ENCODE peak calls at places on chromosomes 1 and 21, in six cellular contexts. Y is IMR-90, N is A549, F is GM12878, S is K562, E is HepG2. I is an unnamed sample.

GRCh38 chr1:119209943-119210342 is 69.5 kb upstream of the WARS2 start:
- DNase-seq in F (no peak), Y (no peak), S (no peak), N (no peak), E (no peak), I (no peak)

GRCh38 chr1:242522304-242522945 is 2.1 kb downstream of the PLD5 start:
- DNase-seq in F (no peak), S (no peak), Y (no peak), E (no peak), N (no peak), I (no peak)

GRCh38 chr21:45284456-45284741 is 3.3 kb downstream of the POFUT2 start:
- DNase-seq in F (no peak), E (no peak), Y (no peak), S (no peak), N (no peak), I (no peak)

GRCh38 chr1:165112260-165112659 is 244.3 kb downstream of the LMX1A start:
- DNase-seq in Y (no peak), E (no peak), N (no peak), S (no peak), F (no peak), I (no peak)

GRCh38 chr1:5836776-5837440 is 155.3 kb downstream of the NPHP4 start:
- DNase-seq in E (no peak), F (no peak), N (no peak), S (no peak), Y (no peak), I (no peak)

GRCh38 chr21:37855568-37856391 is 60.5 kb downstream of the KCNJ6 start:
- DNase-seq in S (no peak), E (no peak), N (no peak), F (no peak), Y (peak), I (no peak)

GRCh38 chr1:184160236-184160635 is 108.7 kb downstream of the TSEN15 start:
- DNase-seq in E (no peak), S (no peak), F (peak), Y (peak), N (no peak), I (no peak)

GRCh38 chr1:84940481-84940880 is 47.5 kb upstream of the LPAR3 start:
- DNase-seq in F (no peak), E (no peak), S (no peak), Y (no peak), N (no peak), I (no peak)

GRCh38 chr21:19522384-19522783 is 1118.8 kb upstream of the TMPRSS15 start:
- DNase-seq in F (no peak), S (no peak), N (no peak), E (no peak), Y (no peak), I (no peak)

GRCh38 chr1:89843279-89844121 is 22.7 kb downstream of the LRRC8D start:
- DNase-seq in F (no peak), S (no peak), E (no peak), N (peak), Y (peak), I (no peak)

GRCh38 chr1:63112155-63112914 is 210.0 kb upstream of the FOXD3 start:
- DNase-seq in N (no peak), Y (peak), S (no peak), F (no peak), E (no peak), I (no peak)
- TF ChIP-seq BHLHE40 in N (no peak), Y (no peak), S (no peak), F (no peak), E (no peak), I (no peak)

GRCh38 chr21:20997633-20998455 is at the start of gene NCAM2:
- DNase-seq in F (no peak), E (peak), Y (peak), N (no peak), S (peak), I (peak)

GRCh38 chr21:20998456-20998789 is 214 bp downstream of the NCAM2 start:
- DNase-seq in E (no peak), S (no peak), Y (no peak), N (no peak), F (no peak), I (no peak)

GRCh38 chr21:20997308-20997632 is 939 bp upstream of the NCAM2 start:
- DNase-seq in S (no peak), F (no peak), N (no peak), Y (no peak), E (no peak), I (no peak)

GRCh38 chr21:20994790-20995189 is 3.4 kb upstream of the NCAM2 start:
- DNase-seq in Y (no peak), F (no peak), E (no peak), S (no peak), N (no peak), I (no peak)

DNA sequence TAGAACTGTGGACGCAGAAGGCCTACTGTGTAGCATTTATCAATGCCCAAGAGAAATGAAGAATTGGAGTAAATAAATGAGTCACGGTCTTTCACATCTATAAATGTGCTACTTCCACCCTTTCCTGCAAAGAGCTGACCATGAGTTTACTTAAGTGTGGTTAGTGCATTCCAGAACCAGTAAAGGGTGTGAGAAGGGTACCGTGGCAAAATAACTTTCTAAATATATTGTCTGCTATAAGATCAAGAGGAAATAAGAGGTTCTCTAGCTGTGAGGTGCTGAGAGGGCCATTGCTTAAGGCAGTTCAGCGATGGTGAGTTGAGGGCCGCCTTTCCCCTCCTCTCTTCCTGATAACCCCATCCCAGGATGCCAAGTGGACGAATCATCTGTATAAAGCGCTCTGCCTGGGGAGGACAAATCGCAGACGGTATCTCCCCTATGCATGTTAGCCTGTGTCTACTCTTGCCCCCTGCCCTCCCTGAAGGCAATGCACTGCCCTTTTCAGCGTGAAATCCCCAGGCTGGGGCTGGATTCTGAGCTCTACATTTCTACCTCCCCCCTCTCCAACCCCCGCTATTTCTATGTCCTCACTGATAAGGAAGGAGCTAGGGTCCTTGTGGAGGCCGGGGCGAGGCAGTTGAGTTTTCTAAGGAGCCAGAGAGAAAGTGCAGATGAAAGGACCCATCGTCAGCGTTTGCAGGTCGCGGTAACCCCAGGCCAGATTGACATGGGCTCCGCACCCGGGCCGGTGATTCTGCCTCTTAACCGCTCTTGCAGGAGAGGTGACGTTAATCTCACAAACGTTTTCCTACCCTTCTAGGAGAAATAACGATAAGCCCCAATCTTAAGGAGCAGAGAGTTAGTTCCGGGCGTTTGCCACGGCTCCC is 1.5 kb upstream of the NCAM2 start:
- DNase-seq in F (no peak), Y (peak), N (no peak), E (no peak), S (no peak), I (no peak)
- TF ChIP-seq BHLHE40 in F (no peak), Y (no peak), N (no peak), E (no peak), S (no peak), I (no peak)

GRCh38 chr1:207073906-207074820 is 14.5 kb upstream of the C4BPB start:
- DNase-seq in E (no peak), F (no peak), N (no peak), Y (peak), S (no peak), I (no peak)
- TF ChIP-seq BHLHE40 in E (no peak), F (no peak), N (no peak), Y (no peak), S (no peak), I (no peak)

DNA sequence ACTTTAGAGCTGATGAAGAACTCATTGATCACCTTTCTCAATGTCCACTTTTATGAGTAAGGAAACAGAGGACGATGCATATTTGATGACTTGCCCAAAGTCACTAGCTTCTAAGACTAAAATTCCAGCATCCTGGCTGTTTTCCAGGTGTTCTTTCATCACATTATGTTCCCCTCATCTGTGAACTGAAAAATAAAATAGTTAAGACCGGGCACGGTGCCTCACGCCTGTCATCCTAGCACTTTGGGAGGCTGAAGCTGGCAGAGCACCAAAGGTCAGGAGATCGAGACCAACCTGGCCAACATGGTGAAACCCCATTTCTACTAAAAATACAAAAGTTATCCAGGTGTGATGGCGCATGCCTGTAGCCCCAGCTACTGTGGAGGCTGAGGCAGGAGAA is 297.5 kb downstream of the DUSP10 start:
- DNase-seq in Y (no peak), E (no peak), N (no peak), F (no peak), S (no peak), I (no peak)
- TF ChIP-seq BHLHE40 in Y (no peak), E (no peak), N (no peak), F (no peak), S (no peak), I (no peak)

I was measured in HEK293T.